ENCODE peak calls at places on chromosomes 13 and 19, in five cellular contexts. X, T, R, U and B are unnamed samples.

GRCh38 chr19:4548238-4548584 is 8.4 kb upstream of the LRG1 start:
- ATAC-seq in X (no peak), T (no peak), R (no peak), U (no peak), B (peak)

GRCh38 chr13:40770609-40770933 is 419 bp downstream of the MRPS31 start:
- ATAC-seq in X (no peak), T (no peak), R (no peak), U (no peak), B (no peak)

GRCh38 chr19:29119582-29119981 is 93.4 kb downstream of the UQCRFS1 start:
- ATAC-seq in X (no peak), T (no peak), R (peak), U (no peak), B (no peak)

GRCh38 chr13:78215458-78215857 is 296.8 kb upstream of the EDNRB start:
- ATAC-seq in X (no peak), T (no peak), R (no peak), U (no peak), B (no peak)

GRCh38 chr13:33644607-33645543 is 173.1 kb upstream of the RFC3 start:
- ATAC-seq in X (peak), T (peak), R (no peak), U (no peak), B (peak)

GRCh38 chr13:26618726-26619125 is 61.2 kb downstream of the WASF3 start:
- ATAC-seq in X (no peak), T (no peak), R (no peak), U (no peak), B (no peak)

GRCh38 chr19:11699931-11700794 is 38.6 kb downstream of the ZNF823 start:
- ATAC-seq in X (no peak), T (no peak), R (peak), U (peak), B (no peak)

GRCh38 chr13:51154029-51154555 is 43.0 kb upstream of the C13orf42 start:
- ATAC-seq in X (peak), T (no peak), R (peak), U (no peak), B (peak)

GRCh38 chr13:47897411-47898050 is 103.5 kb downstream of the SUCLA2 start:
- ATAC-seq in X (no peak), T (no peak), R (no peak), U (peak), B (no peak)

GRCh38 chr13:41263261-41263971 is at the start of gene MTRF1:
- ATAC-seq in X (peak), T (peak), R (peak), U (peak), B (peak)

GRCh38 chr13:30752201-30752797 is 17.0 kb downstream of the ALOX5AP start:
- ATAC-seq in X (peak), T (no peak), R (no peak), U (no peak), B (no peak)

GRCh38 chr19:49338023-49338677 is 2.9 kb downstream of the CD37 start:
- ATAC-seq in X (no peak), T (no peak), R (no peak), U (no peak), B (no peak)

GRCh38 chr19:14381689-14382474 is 638 bp downstream of the ADGRE5 start:
- ATAC-seq in X (peak), T (peak), R (peak), U (peak), B (no peak)

GRCh38 chr19:3642987-3643386 is 16.4 kb upstream of the CACTIN start:
- ATAC-seq in X (no peak), T (no peak), R (peak), U (peak), B (no peak)

GRCh38 chr13:113792821-113793717 is 34.0 kb downstream of the TMEM255B start:
- ATAC-seq in X (no peak), T (no peak), R (no peak), U (no peak), B (no peak)

GRCh38 chr13:74090397-74090796 is 43.8 kb downstream of the KLF12 start:
- ATAC-seq in X (no peak), T (no peak), R (no peak), U (no peak), B (no peak)

GRCh38 chr19:52584686-52585085 is 14.6 kb downstream of the ZNF701 start:
- ATAC-seq in X (no peak), T (no peak), R (no peak), U (no peak), B (no peak)

GRCh38 chr19:6481541-6482342 is at the start of gene DENND1C:
- ATAC-seq in X (peak), T (peak), R (peak), U (peak), B (no peak)

GRCh38 chr13:63167699-63168337 is 1752.2 kb upstream of the PCDH20 start:
- ATAC-seq in X (no peak), T (no peak), R (no peak), U (no peak), B (no peak)

GRCh38 chr13:40101708-40102359 is 446.4 kb downstream of the COG6 start:
- ATAC-seq in X (no peak), T (no peak), R (no peak), U (no peak), B (no peak)

GRCh38 chr19:19538767-19539166 is 702 bp downstream of the CILP2 start:
- ATAC-seq in X (no peak), T (no peak), R (no peak), U (no peak), B (no peak)

GRCh38 chr13:41700790-41701310 is 243.5 kb downstream of the RGCC start:
- ATAC-seq in X (peak), T (no peak), R (no peak), U (no peak), B (no peak)

GRCh38 chr13:21147827-21148226 is 28.5 kb downstream of the SKA3 start:
- ATAC-seq in X (no peak), T (no peak), R (peak), U (no peak), B (no peak)
- TF ChIP-seq POLR2A in X (no peak), T (no peak), R (peak), U (no peak), B (no peak)

GRCh38 chr19:539429-540030 is 4.3 kb upstream of the GZMM start:
- ATAC-seq in X (peak), T (no peak), R (no peak), U (no peak), B (no peak)
- TF ChIP-seq POLR2A in X (no peak), T (no peak), R (no peak), U (no peak), B (no peak)

GRCh38 chr19:7637374-7638256 is 705 bp downstream of the STXBP2 start:
- ATAC-seq in X (peak), T (peak), R (peak), U (peak), B (no peak)

GRCh38 chr19:7638802-7639465 is 2.0 kb downstream of the STXBP2 start:
- ATAC-seq in X (no peak), T (no peak), R (no peak), U (no peak), B (no peak)

GRCh38 chr19:7636317-7636690 is 606 bp upstream of the STXBP2 start:
- ATAC-seq in X (no peak), T (no peak), R (no peak), U (no peak), B (no peak)

GRCh38 chr19:7635670-7636069 is 1.2 kb upstream of the STXBP2 start:
- ATAC-seq in X (no peak), T (no peak), R (no peak), U (no peak), B (no peak)

DNA sequence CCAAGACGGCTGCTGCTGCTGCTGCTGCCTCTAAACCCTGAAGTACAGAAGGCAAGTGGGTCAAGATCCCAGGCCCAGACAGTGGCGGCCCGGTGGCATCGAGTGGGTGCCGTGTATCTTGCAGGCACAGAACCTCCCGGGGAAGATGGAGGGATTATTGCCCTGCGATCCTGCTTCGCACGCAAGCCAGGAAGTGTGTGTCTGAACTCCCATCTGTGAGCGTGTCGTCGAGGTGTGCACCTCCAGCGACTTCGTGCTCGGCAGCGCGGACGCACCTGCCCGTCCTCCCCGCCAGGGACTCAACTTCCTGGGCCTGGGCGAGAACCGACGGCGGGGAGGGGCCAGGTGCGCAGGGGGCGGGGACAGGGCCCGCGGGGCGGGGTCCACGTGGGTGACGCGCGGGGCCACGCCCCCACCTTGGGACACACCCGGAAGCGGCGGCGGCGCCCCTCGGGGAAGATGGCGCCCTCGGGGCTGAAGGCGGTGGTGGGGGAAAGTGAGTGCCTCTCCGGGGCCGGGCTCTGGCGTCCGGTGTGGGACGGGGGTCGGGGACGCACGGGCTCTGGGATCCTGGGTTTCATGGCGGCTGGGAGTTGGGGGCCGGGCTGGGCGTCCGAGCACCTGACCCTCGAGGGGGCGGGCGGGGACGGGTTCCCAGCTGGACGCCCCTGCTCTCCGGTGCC is at the start of gene STXBP2:
- ATAC-seq in X (peak), T (peak), R (peak), U (peak), B (no peak)
- TF ChIP-seq POLR2A in X (no peak), T (peak), R (peak), U (no peak), B (no peak)

GRCh38 chr19:17421942-17422341 is 2.1 kb downstream of the MVB12A start:
- ATAC-seq in X (no peak), T (no peak), R (no peak), U (no peak), B (no peak)

GRCh38 chr19:17419154-17419490 is 725 bp upstream of the MVB12A start:
- ATAC-seq in X (no peak), T (no peak), R (no peak), U (no peak), B (no peak)

GRCh38 chr19:17420267-17420924 is 549 bp downstream of the MVB12A start:
- ATAC-seq in X (peak), T (peak), R (no peak), U (peak), B (peak)

GRCh38 chr19:17418710-17419109 is 1.1 kb upstream of the MVB12A start:
- ATAC-seq in X (no peak), T (no peak), R (no peak), U (no peak), B (no peak)

DNA sequence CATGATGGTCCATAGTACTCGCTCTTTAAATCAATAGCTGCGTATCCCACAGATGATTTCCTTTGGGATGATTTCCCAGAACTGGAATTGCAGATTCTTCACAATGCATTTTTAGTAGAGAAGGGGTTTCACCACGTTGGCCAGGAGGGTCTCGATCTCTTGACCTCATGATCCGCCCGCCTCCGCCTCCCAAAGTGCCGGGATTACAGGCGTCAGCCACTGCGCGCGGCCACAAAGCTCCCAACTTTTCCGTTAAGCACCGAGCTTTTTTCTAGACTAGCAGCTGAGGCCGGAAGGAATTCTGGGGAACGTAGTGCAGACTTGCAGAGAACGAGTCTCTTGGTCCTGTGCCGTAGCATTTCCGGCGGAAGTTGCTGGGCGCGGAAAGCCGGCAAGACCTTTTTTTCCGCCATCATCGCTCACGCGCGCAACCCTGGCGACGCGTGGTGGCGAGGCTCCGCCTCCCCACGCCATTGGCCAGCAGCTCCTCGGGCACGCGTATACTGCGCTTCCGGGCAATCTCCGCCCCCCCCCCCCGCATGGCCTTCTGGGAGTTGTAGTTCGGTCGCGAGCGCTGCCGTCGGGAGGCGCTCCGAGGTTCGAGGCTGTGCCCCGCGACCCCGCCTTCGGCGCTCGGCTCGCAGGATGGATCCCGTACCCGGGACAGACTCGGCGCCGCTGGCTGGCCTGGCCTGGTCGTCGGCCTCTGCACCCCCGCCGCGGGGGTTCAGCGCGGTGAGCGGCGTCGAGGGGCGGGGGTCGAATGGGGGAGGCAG is at the start of gene MVB12A:
- ATAC-seq in X (peak), T (peak), R (peak), U (peak), B (peak)
- TF ChIP-seq POLR2A in X (no peak), T (peak), R (peak), U (peak), B (peak)

GRCh38 chr19:37251308-37252229 is 33.6 kb downstream of the ZNF383 start:
- ATAC-seq in X (peak), T (peak), R (no peak), U (no peak), B (peak)
- TF ChIP-seq POLR2A in X (no peak), T (no peak), R (no peak), U (no peak), B (peak)

DNA sequence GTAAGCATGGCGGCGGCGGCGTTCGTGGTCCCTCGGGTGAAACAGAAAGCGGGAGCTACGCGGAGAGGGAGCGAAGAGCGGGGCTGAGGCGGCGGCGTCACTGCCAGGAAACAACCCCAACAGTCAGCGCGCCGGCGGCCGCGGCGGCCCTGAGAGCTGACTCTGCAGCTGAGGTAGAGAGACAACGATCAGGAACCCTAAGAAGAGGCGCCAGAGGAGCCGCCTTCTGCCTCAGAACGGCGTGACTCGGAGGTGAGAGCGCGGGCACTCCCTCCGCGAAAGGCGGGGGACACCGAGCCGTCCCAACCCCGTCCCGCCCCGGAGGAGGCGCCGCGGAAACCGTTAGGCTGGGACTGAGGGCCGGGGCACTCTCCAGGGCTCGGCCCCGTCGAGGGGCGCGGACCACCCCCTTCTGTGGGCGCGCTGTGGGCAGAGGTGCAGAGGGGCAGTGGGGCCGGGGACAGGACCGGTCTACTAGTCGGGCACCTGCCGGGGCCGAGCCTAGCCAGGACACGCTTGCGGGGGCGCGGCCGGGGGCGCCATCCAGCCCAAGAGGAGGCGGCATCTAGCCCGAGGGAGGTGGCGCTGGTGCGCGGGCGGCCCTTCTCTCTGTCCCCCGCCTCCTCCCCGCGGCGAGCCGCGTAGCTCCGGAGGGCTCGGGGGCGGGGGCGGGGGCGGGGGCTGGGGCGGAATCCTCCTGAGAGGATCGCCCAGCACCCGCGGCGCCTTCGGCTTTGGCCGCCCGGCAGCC is 389 bp downstream of the FNDC3A start:
- ATAC-seq in X (peak), T (peak), R (peak), U (peak), B (peak)
- TF ChIP-seq POLR2A in X (no peak), T (peak), R (peak), U (no peak), B (peak)